ENCODE peak calls at places on chromosomes 13 and 19, in five cellular contexts. T is H1, G is K562, Y is HepG2, H is GM12878. W is an unnamed sample.

GRCh38 chr13:35832551-35832950 is 298.6 kb downstream of the DCLK1 start:
- DNase-seq in H (no peak), G (no peak), Y (no peak), T (no peak), W (no peak)

GRCh38 chr13:40069173-40070044 is 413.9 kb downstream of the COG6 start:
- DNase-seq in H (no peak), Y (peak; percentile 67), T (no peak), G (peak; percentile 29), W (peak; percentile 44)

GRCh38 chr19:31974941-31975340 is 370.5 kb upstream of the ZNF507 start:
- DNase-seq in T (no peak), G (no peak), Y (no peak), H (no peak), W (no peak)

GRCh38 chr13:22926176-22927007 is 254.4 kb upstream of the SGCG start:
- DNase-seq in H (no peak), Y (no peak), T (peak; percentile 33), G (peak; percentile 88), W (no peak)

GRCh38 chr13:69094485-69094884 is 1013.1 kb upstream of the ATXN8OS start:
- DNase-seq in T (no peak), H (no peak), G (no peak), Y (no peak), W (no peak)

GRCh38 chr13:44128522-44128921 is 245.1 kb upstream of the SERP2 start:
- DNase-seq in Y (no peak), G (no peak), T (no peak), H (no peak), W (no peak)

GRCh38 chr13:110503037-110503901 is 58.3 kb downstream of the RAB20 start:
- DNase-seq in G (peak; percentile 46), H (no peak), Y (no peak), T (no peak), W (no peak)

GRCh38 chr13:108980237-108980636 is 350.8 kb downstream of the MYO16 start:
- DNase-seq in Y (no peak), G (no peak), H (no peak), T (no peak), W (no peak)

GRCh38 chr13:24038846-24039330 is 121.6 kb upstream of the SPATA13 start:
- DNase-seq in G (no peak), Y (peak; percentile 22), H (no peak), T (no peak), W (no peak)

GRCh38 chr19:3253270-3253669 is 28.8 kb downstream of the CELF5 start:
- DNase-seq in Y (no peak), H (no peak), G (no peak), T (no peak), W (peak; percentile 16)

GRCh38 chr19:38543807-38544568 is 73.8 kb downstream of the MAP4K1 start:
- DNase-seq in Y (peak; percentile 79), T (no peak), H (peak; percentile 64), G (peak; percentile 98), W (peak; percentile 87)

GRCh38 chr19:2949939-2950285 is 5.1 kb upstream of the ZNF77 start:
- DNase-seq in H (no peak), T (no peak), G (peak; percentile 91), Y (peak; percentile 62), W (no peak)

GRCh38 chr19:38294090-38294489 is 10.0 kb upstream of the C19orf33 start:
- DNase-seq in T (no peak), H (no peak), G (no peak), Y (no peak), W (no peak)

GRCh38 chr13:80341098-80341701 is at the start of gene SPRY2:
- DNase-seq in G (peak; percentile 78), T (peak; percentile 89), H (no peak), Y (peak; percentile 94), W (peak; percentile 68)

GRCh38 chr19:38980583-38981374 is 5.2 kb upstream of the FBXO17 start:
- DNase-seq in G (no peak), Y (peak; percentile 73), H (no peak), T (no peak), W (no peak)

GRCh38 chr19:50203281-50204080 is at the start of gene MYH14:
- DNase-seq in H (no peak), Y (peak; percentile 79), G (peak; percentile 95), T (peak; percentile 71), W (peak; percentile 86)

GRCh38 chr19:28737021-28737525 is 475.9 kb downstream of the UQCRFS1 start:
- DNase-seq in Y (peak; percentile 15), H (peak; percentile 3), G (peak; percentile 27), T (no peak), W (no peak)

GRCh38 chr13:30418075-30418715 is 4.1 kb upstream of the UBE2L5 start:
- DNase-seq in T (no peak), G (no peak), H (no peak), Y (no peak), W (no peak)

GRCh38 chr13:107099661-107100060 is 531.7 kb upstream of the ARGLU1 start:
- DNase-seq in H (no peak), G (no peak), Y (no peak), T (no peak), W (no peak)

GRCh38 chr19:16445238-16446107 is 26.3 kb downstream of the EPS15L1 start:
- DNase-seq in H (peak; percentile 90), G (no peak), T (no peak), Y (peak; percentile 32), W (no peak)

GRCh38 chr13:82654851-82655517 is 1227.3 kb downstream of the SLITRK1 start:
- DNase-seq in T (no peak), G (no peak), H (no peak), Y (no peak), W (no peak)

GRCh38 chr19:42563352-42564210 is 31.1 kb downstream of the CEACAM8 start:
- DNase-seq in G (peak; percentile 61), Y (peak; percentile 39), H (no peak), T (no peak), W (peak; percentile 43)

GRCh38 chr19:39038098-39038497 is 5.7 kb upstream of the FBXO27 start:
- DNase-seq in Y (peak; percentile 61), G (peak; percentile 78), H (no peak), T (no peak), W (peak; percentile 37)

GRCh38 chr13:21541271-21541670 is 62.7 kb downstream of the MICU2 start:
- DNase-seq in T (no peak), Y (peak; percentile 39), G (no peak), H (no peak), W (no peak)

GRCh38 chr13:109971745-109972090 is 185.3 kb upstream of the IRS2 start:
- DNase-seq in H (no peak), Y (no peak), G (no peak), T (no peak), W (no peak)

DNA sequence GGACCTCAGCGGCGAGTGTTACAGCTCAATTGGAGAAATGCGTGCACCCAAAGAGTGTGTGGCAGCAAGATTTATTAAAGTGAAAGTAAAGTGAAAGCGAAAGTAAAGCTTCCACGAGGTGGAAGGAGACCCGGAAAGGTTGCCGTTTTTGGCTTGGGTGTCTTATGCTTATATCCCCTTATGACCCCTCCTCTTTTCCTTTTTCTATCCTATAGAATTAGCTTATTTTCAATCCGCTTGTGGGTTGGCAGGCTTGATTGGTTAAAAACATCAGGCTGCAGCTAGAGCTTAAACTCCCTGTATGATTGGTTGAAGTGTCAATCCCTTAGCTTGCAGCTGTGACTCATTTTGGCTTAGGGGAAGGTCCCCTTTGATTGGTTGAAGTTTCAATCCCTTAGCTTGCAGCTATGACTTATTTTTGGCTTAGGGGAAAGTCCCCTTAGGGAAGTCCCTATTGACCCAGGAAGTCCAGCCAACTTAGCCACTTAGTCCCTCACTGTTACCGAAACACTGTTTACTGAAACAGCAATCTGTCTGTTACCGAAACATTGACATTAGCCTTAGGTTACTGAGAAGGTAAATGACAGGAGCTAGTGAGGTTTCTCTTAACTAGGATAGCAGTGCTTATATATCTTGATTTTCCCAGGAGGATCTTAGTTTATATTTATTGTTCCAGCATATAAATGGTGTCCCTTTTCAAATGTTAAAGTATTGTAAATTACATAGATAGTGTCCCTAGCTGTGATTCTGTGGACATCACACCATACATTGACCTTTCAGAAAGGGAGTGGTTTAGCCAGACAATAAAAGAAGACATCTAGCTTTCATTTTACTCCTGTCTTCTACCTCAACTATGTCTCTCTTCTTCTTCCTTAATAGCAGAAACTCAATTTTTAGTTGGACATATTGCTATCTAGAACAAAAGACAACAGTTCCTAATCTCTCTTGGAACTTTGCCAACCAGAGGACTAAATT is 575.8 kb downstream of the DACH1 start:
- DNase-seq in H (peak; percentile 71), Y (peak; percentile 66), T (no peak), G (no peak), W (no peak)
- TF ChIP-seq MAX in H (no peak), Y (no peak), T (no peak), G (no peak), W (no peak)

DNA sequence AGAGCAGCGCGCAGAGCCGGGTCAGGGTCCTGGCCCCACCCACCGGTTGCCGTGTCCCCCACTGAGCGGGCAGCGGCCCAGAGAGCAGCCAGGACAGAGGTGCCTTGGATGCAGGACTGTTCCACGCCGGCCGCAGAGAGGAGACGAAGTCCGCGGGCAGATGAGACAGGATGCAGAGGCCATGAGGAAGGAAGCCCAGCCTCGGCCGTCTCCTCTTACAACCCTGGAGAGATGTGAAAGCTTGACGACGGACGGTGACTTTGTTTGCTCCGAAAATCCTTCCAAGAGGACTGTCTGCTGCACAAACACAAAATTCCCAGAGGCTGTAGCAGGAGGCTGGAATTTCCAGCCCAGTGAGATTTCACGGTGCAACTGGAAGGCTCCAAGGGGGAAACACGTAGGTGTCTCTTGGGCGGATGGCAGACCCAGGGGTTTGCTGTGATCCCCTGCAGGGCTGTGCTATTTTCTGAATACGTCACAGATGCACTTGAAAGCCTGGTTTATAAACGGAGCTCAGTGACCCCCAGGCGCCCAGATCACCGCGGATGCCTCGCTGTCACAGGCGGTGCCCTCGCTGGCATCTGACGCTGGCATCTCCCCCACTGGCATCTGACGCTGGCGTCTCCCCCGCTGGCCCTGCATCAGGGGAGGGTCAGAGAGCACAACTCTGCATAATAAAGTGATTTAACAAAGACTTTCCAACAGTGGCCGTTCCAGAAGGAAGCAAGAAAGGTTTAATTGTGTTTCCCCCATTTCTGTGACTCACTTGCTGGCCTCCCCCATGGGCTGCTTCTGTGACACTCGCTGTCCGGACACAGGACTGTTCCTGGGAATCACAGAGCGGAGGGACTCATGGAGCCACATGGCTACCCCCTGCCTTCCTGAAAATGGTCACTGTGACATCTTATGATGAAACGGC is 62.0 kb upstream of the C13orf46 start:
- DNase-seq in G (no peak), T (no peak), Y (no peak), H (no peak), W (no peak)
- H3K27ac ChIP-seq in G (no peak overlapping the region), T (no peak overlapping the region), Y (no peak overlapping the region), H (no peak overlapping the region), W (no peak overlapping the region)

DNA sequence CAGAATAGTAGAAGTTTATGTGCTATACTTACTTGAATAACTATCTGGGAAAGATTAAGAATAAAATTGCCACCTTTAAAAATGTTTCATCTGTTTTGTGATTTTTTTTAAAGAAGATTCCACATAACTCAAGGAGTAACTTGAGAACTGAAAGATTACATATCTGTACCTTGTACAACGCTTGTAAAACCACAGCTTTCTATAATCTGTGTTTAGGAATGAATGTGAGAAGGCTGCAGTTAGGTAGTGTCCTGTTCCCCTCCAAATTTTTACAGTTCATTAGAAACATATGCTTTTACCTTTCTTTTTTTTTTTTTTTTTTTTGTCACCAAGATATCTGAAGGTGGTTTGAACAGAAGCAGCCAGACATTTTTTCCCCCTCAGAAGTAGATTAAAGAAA is 312.8 kb upstream of the GPC6 start:
- DNase-seq in T (no peak), H (no peak), Y (no peak), G (no peak), W (no peak)
- TF ChIP-seq ZNF274 in T (no peak), H (no peak), Y (no peak), G (no peak), W (no peak)

GRCh38 chr19:35744688-35745327 is 410 bp downstream of the U2AF1L4 start:
- DNase-seq in H (peak; percentile 62), G (peak; percentile 89), T (peak; percentile 81), Y (peak; percentile 94), W (peak; percentile 93)
- TF ChIP-seq MAX in H (no peak), G (peak; percentile 71), T (peak; percentile 67), Y (peak; percentile 61), W (peak; percentile 75)

W was measured in HCT116.